ENCODE peak calls at places on chromosomes 16 and 17, in ten cellular contexts. T, A, K, G, J, W, Z, S, N and R are unnamed samples.
A peak's percentile ranks its signal among the peaks of the same experiment; 100 is the strongest.

GRCh38 chr17:63699638-63700527 is at the start of gene LIMD2:
- DNase-seq in A (peak; percentile 60), Z (peak; percentile 38), K (peak; percentile 86), G (peak; percentile 72), S (peak; percentile 69), T (peak; percentile 88), J (peak; percentile 88), N (no peak), W (peak; percentile 94), R (no peak)

GRCh38 chr17:42472709-42473521 is 14.2 kb downstream of the ATP6V0A1 start:
- DNase-seq in G (no peak), K (no peak), N (peak; percentile 84), W (no peak), T (no peak), S (no peak), J (no peak), A (no peak), Z (peak; percentile 43), R (no peak)

GRCh38 chr16:11312718-11313492 is 31.8 kb upstream of the PRM1 start:
- DNase-seq in A (no peak), T (peak; percentile 77), W (peak; percentile 83), N (peak; percentile 52), G (peak; percentile 59), K (no peak), Z (peak; percentile 55), S (peak; percentile 45), J (no peak), R (peak; percentile 44)

GRCh38 chr16:69039333-69039941 is 66.0 kb upstream of the HAS3 start:
- DNase-seq in K (no peak), J (no peak), S (no peak), Z (peak; percentile 50), A (no peak), T (no peak), W (no peak), N (no peak), G (no peak), R (no peak)

GRCh38 chr16:85712841-85713240 is 24.1 kb upstream of the GINS2 start:
- DNase-seq in S (no peak), T (no peak), W (no peak), A (no peak), Z (no peak), K (no peak), G (no peak), J (no peak), N (no peak), R (no peak)

GRCh38 chr16:89442990-89443726 is 47.2 kb downstream of the ANKRD11 start:
- DNase-seq in W (no peak), S (peak; percentile 85), G (peak; percentile 60), A (no peak), T (peak; percentile 45), Z (peak; percentile 68), J (no peak), K (no peak), N (no peak), R (peak; percentile 28)

GRCh38 chr16:70529051-70529777 is 5.6 kb downstream of the SF3B3 start:
- DNase-seq in K (no peak), T (no peak), N (peak; percentile 26), S (peak; percentile 62), Z (peak; percentile 70), G (no peak), W (no peak), A (no peak), J (no peak), R (peak; percentile 49)

GRCh38 chr17:19003966-19004600 is 481 bp downstream of the FAM83G start:
- DNase-seq in W (peak; percentile 94), Z (peak; percentile 29), T (peak; percentile 75), N (no peak), J (peak; percentile 21), K (no peak), G (no peak), A (peak; percentile 46), S (peak; percentile 75), R (no peak)

GRCh38 chr16:88856122-88856827 is 472 bp downstream of the GALNS start:
- DNase-seq in J (no peak), W (peak; percentile 76), A (no peak), T (peak; percentile 71), Z (no peak), S (no peak), K (peak; percentile 52), G (peak; percentile 46), N (no peak), R (no peak)

GRCh38 chr17:19538095-19539039 is 4.7 kb downstream of the SLC47A1 start:
- DNase-seq in T (no peak), K (peak; percentile 64), J (no peak), G (peak; percentile 77), Z (no peak), W (peak; percentile 64), S (no peak), A (no peak), N (no peak), R (no peak)

GRCh38 chr16:89053725-89054029 is 40.0 kb upstream of the ACSF3 start:
- DNase-seq in S (no peak), K (no peak), J (no peak), T (no peak), N (no peak), W (no peak), Z (no peak), A (no peak), G (no peak), R (no peak)

GRCh38 chr17:30477083-30477757 is at the start of gene GOSR1:
- DNase-seq in Z (peak; percentile 97), W (peak; percentile 99), S (peak; percentile 96), J (peak; percentile 90), T (peak; percentile 94), K (peak; percentile 91), A (peak; percentile 82), G (peak; percentile 95), N (peak; percentile 71), R (peak; percentile 94)

GRCh38 chr16:86575754-86576557 is 2.4 kb upstream of the FOXL1 start:
- DNase-seq in W (peak; percentile 98), A (peak; percentile 79), T (peak; percentile 70), S (peak; percentile 67), N (peak; percentile 65), J (peak; percentile 19), K (peak; percentile 83), Z (peak; percentile 93), G (no peak), R (peak; percentile 87)

GRCh38 chr17:69733171-69734014 is 318.9 kb downstream of the MAP2K6 start:
- DNase-seq in N (no peak), A (no peak), J (no peak), T (no peak), W (no peak), K (no peak), Z (peak; percentile 59), S (peak; percentile 8), G (no peak), R (no peak)

GRCh38 chr16:88382491-88383400 is at the start of gene ZNF469:
- DNase-seq in S (peak; percentile 58), J (no peak), K (peak; percentile 64), W (peak; percentile 78), N (no peak), G (peak; percentile 29), A (no peak), Z (peak; percentile 49), T (peak; percentile 33), R (no peak)

GRCh38 chr16:75097941-75098897 is 18.4 kb downstream of the LDHD start:
- DNase-seq in T (no peak), S (no peak), Z (no peak), N (no peak), A (no peak), G (no peak), J (peak; percentile 67), W (peak; percentile 58), K (no peak), R (no peak)

GRCh38 chr17:31068291-31068690 is 26.5 kb upstream of the NF1 start:
- DNase-seq in Z (peak; percentile 37), N (no peak), W (peak; percentile 93), S (no peak), T (no peak), A (peak; percentile 17), G (peak; percentile 44), K (peak; percentile 30), J (peak; percentile 37), R (no peak)

GRCh38 chr16:28264656-28265055 is 27.7 kb upstream of the SBK1 start:
- DNase-seq in S (no peak), N (no peak), Z (peak; percentile 74), A (no peak), W (no peak), J (no peak), G (no peak), K (no peak), T (no peak), R (no peak)

GRCh38 chr17:82913304-82914043 is 73.7 kb upstream of the ZNF750 start:
- DNase-seq in N (no peak), K (no peak), J (no peak), A (no peak), S (peak; percentile 31), G (no peak), W (no peak), T (peak; percentile 45), Z (no peak), R (no peak)
- TF ChIP-seq CTCF in N (no peak), K (peak; percentile 3), J (peak; percentile 13), A (peak; percentile 43), S (peak; percentile 18), G (no peak), W (peak; percentile 49), T (no peak), Z (no peak), R (peak; percentile 30)

DNA sequence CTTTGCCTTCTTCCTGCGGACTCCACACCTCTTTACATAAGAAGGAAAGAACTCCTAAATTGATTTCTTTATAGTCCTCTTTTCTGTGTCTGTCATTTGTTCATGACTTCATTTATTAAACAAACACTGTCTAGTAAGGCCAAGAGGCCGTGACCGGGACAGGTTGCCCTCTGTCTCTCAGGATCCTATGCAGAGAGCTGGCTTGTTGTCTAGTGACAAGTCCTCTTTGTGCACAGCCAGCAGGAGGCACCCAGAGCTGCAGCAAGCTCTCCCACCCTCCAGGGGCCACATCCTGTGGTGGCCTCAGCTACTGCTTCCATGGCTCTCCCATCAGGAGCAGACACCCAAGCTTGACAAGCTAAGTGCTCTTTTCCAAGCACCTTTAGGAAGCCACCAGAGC is 50.6 kb downstream of the PLD6 start:
- DNase-seq in K (no peak), W (no peak), S (no peak), A (no peak), J (peak; percentile 21), Z (no peak), N (no peak), T (no peak), G (no peak), R (no peak)
- TF ChIP-seq CTCF in K (no peak), W (no peak), S (no peak), A (no peak), J (no peak), Z (no peak), N (no peak), T (no peak), G (no peak), R (no peak)

DNA sequence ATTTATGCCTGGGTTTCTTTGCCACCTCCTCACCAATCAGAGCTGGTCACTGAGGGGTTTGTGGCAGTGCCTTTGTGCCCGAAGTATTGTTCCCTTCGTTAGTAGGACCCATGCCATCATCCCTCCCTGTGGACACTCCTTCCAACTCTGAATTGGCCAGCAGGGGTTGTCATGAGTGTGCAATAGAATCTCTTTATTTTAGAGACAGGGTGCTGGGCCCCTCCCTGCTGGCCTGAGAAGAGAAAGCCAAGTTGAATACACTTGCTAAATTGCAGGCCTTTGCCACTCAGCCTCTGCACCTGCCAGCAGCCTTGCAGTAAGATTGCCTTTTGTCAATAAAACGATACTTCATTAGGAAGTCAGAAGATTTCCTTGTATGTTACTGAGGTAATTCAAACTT is 40.7 kb upstream of the SLC12A3 start:
- DNase-seq in J (no peak), N (no peak), A (no peak), T (peak; percentile 53), G (peak; percentile 46), W (no peak), K (no peak), S (peak; percentile 39), Z (no peak), R (no peak)
- TF ChIP-seq CTCF in J (no peak), N (peak; percentile 30), A (peak; percentile 11), T (no peak), G (no peak), W (peak; percentile 45), K (no peak), S (no peak), Z (no peak), R (peak; percentile 40)

GRCh38 chr17:7220593-7221280 is 999 bp downstream of the ACADVL start:
- DNase-seq in K (peak; percentile 54), S (peak; percentile 92), A (no peak), N (no peak), W (peak; percentile 93), G (peak; percentile 59), T (peak; percentile 79), Z (peak; percentile 76), J (peak; percentile 62), R (no peak)
- TF ChIP-seq CTCF in K (no peak), S (peak; percentile 66), A (peak; percentile 48), N (peak; percentile 58), W (peak; percentile 71), G (peak; percentile 22), T (peak; percentile 30), Z (peak; percentile 53), J (peak; percentile 45), R (peak; percentile 50)